ENCODE peak calls at places on chromosome 2, in eight cellular contexts. One of them, this sample, is unnamed.

GRCh38 chr2:210230518-210230917 is 5.3 kb upstream of the ACADL start:
- DNase-seq in astrocyte of the cerebellum: no peak
- DNase-seq in tibial nerve: no peak
- DNase-seq in stimulated activated CD8-positive, alpha-beta memory T cell treated with anti-CD3 and anti-CD28 coated beads, Interleukin-7, amount 100 ng/mL, for 24 hours: no peak
- DNase-seq in astrocyte of the spinal cord: no peak
- DNase-seq in K562: no peak
- DNase-seq in NCI-H1105 treated with DMSO at 0.1 percent for 48 hours: no peak
- DNase-seq in T-helper 22 cell: no peak
- DNase-seq in this sample: no peak

GRCh38 chr2:186950694-186951093 is 101.7 kb upstream of the ZSWIM2 start:
- DNase-seq in K562: no peak
- DNase-seq in astrocyte of the cerebellum: no peak
- DNase-seq in stimulated activated CD8-positive, alpha-beta memory T cell treated with anti-CD3 and anti-CD28 coated beads, Interleukin-7, amount 100 ng/mL, for 24 hours: no peak
- DNase-seq in T-helper 22 cell: no peak
- DNase-seq in astrocyte of the spinal cord: peak
- DNase-seq in NCI-H1105 treated with DMSO at 0.1 percent for 48 hours: no peak
- DNase-seq in tibial nerve: no peak
- DNase-seq in this sample: no peak

GRCh38 chr2:48145845-48146452 is 239.7 kb upstream of the FBXO11 start:
- DNase-seq in tibial nerve: no peak
- DNase-seq in astrocyte of the cerebellum: no peak
- DNase-seq in astrocyte of the spinal cord: no peak
- DNase-seq in K562: peak
- DNase-seq in stimulated activated CD8-positive, alpha-beta memory T cell treated with anti-CD3 and anti-CD28 coated beads, Interleukin-7, amount 100 ng/mL, for 24 hours: no peak
- DNase-seq in NCI-H1105 treated with DMSO at 0.1 percent for 48 hours: no peak
- DNase-seq in T-helper 22 cell: no peak
- DNase-seq in this sample: no peak

GRCh38 chr2:214671330-214671850 is 138.1 kb downstream of the BARD1 start:
- DNase-seq in NCI-H1105 treated with DMSO at 0.1 percent for 48 hours: no peak
- DNase-seq in T-helper 22 cell: no peak
- DNase-seq in tibial nerve: no peak
- DNase-seq in K562: no peak
- DNase-seq in stimulated activated CD8-positive, alpha-beta memory T cell treated with anti-CD3 and anti-CD28 coated beads, Interleukin-7, amount 100 ng/mL, for 24 hours: no peak
- DNase-seq in astrocyte of the spinal cord: no peak
- DNase-seq in astrocyte of the cerebellum: no peak
- DNase-seq in this sample: no peak

GRCh38 chr2:232372231-232373208 is 6.0 kb upstream of the ALPP start:
- DNase-seq in astrocyte of the cerebellum: no peak
- DNase-seq in tibial nerve: no peak
- DNase-seq in stimulated activated CD8-positive, alpha-beta memory T cell treated with anti-CD3 and anti-CD28 coated beads, Interleukin-7, amount 100 ng/mL, for 24 hours: no peak
- DNase-seq in astrocyte of the spinal cord: no peak
- DNase-seq in K562: no peak
- DNase-seq in T-helper 22 cell: no peak
- DNase-seq in NCI-H1105 treated with DMSO at 0.1 percent for 48 hours: no peak
- DNase-seq in this sample: no peak

GRCh38 chr2:229273384-229274338 is 2.6 kb upstream of the PID1 start:
- DNase-seq in K562: peak
- DNase-seq in astrocyte of the spinal cord: peak
- DNase-seq in astrocyte of the cerebellum: peak
- DNase-seq in stimulated activated CD8-positive, alpha-beta memory T cell treated with anti-CD3 and anti-CD28 coated beads, Interleukin-7, amount 100 ng/mL, for 24 hours: no peak
- DNase-seq in tibial nerve: peak
- DNase-seq in T-helper 22 cell: no peak
- DNase-seq in NCI-H1105 treated with DMSO at 0.1 percent for 48 hours: peak
- DNase-seq in this sample: no peak

GRCh38 chr2:37569131-37569530 is 102.3 kb downstream of the CDC42EP3 start:
- DNase-seq in T-helper 22 cell: no peak
- DNase-seq in astrocyte of the spinal cord: no peak
- DNase-seq in NCI-H1105 treated with DMSO at 0.1 percent for 48 hours: no peak
- DNase-seq in K562: no peak
- DNase-seq in astrocyte of the cerebellum: no peak
- DNase-seq in stimulated activated CD8-positive, alpha-beta memory T cell treated with anti-CD3 and anti-CD28 coated beads, Interleukin-7, amount 100 ng/mL, for 24 hours: no peak
- DNase-seq in tibial nerve: no peak
- DNase-seq in this sample: no peak

GRCh38 chr2:239225456-239225855 is 175.4 kb downstream of the HDAC4 start:
- DNase-seq in NCI-H1105 treated with DMSO at 0.1 percent for 48 hours: no peak
- DNase-seq in stimulated activated CD8-positive, alpha-beta memory T cell treated with anti-CD3 and anti-CD28 coated beads, Interleukin-7, amount 100 ng/mL, for 24 hours: no peak
- DNase-seq in astrocyte of the spinal cord: no peak
- DNase-seq in T-helper 22 cell: no peak
- DNase-seq in astrocyte of the cerebellum: no peak
- DNase-seq in K562: no peak
- DNase-seq in tibial nerve: no peak
- DNase-seq in this sample: no peak

GRCh38 chr2:73736378-73736777 is 767 bp downstream of the TPRKB start:
- DNase-seq in tibial nerve: no peak
- DNase-seq in K562: no peak
- DNase-seq in astrocyte of the cerebellum: no peak
- DNase-seq in T-helper 22 cell: no peak
- DNase-seq in astrocyte of the spinal cord: no peak
- DNase-seq in NCI-H1105 treated with DMSO at 0.1 percent for 48 hours: no peak
- DNase-seq in stimulated activated CD8-positive, alpha-beta memory T cell treated with anti-CD3 and anti-CD28 coated beads, Interleukin-7, amount 100 ng/mL, for 24 hours: no peak
- DNase-seq in this sample: no peak

GRCh38 chr2:200414367-200414766 is 95.5 kb downstream of the KCTD18 start:
- DNase-seq in NCI-H1105 treated with DMSO at 0.1 percent for 48 hours: no peak
- DNase-seq in astrocyte of the spinal cord: no peak
- DNase-seq in T-helper 22 cell: no peak
- DNase-seq in astrocyte of the cerebellum: no peak
- DNase-seq in stimulated activated CD8-positive, alpha-beta memory T cell treated with anti-CD3 and anti-CD28 coated beads, Interleukin-7, amount 100 ng/mL, for 24 hours: no peak
- DNase-seq in tibial nerve: no peak
- DNase-seq in K562: no peak
- DNase-seq in this sample: no peak

GRCh38 chr2:15034246-15034645 is 401.7 kb downstream of the LRATD1 start:
- DNase-seq in T-helper 22 cell: no peak
- DNase-seq in astrocyte of the cerebellum: no peak
- DNase-seq in tibial nerve: no peak
- DNase-seq in K562: no peak
- DNase-seq in astrocyte of the spinal cord: no peak
- DNase-seq in NCI-H1105 treated with DMSO at 0.1 percent for 48 hours: no peak
- DNase-seq in stimulated activated CD8-positive, alpha-beta memory T cell treated with anti-CD3 and anti-CD28 coated beads, Interleukin-7, amount 100 ng/mL, for 24 hours: no peak
- DNase-seq in this sample: no peak

GRCh38 chr2:38620282-38620977 is 17.7 kb upstream of the HNRNPLL start:
- DNase-seq in T-helper 22 cell: no peak
- DNase-seq in astrocyte of the spinal cord: peak
- DNase-seq in stimulated activated CD8-positive, alpha-beta memory T cell treated with anti-CD3 and anti-CD28 coated beads, Interleukin-7, amount 100 ng/mL, for 24 hours: no peak
- DNase-seq in NCI-H1105 treated with DMSO at 0.1 percent for 48 hours: no peak
- DNase-seq in astrocyte of the cerebellum: peak
- DNase-seq in tibial nerve: no peak
- DNase-seq in K562: no peak
- DNase-seq in this sample: no peak